ENCODE peak calls at places on chromosomes 6 and 20, in six cellular contexts. One of them, this sample, is unnamed.
A peak's percentile ranks its signal among the peaks of the same experiment; 100 is the strongest.

GRCh38 chr6:11171952-11172351 is 60.4 kb upstream of the ERVFRD-1 start:
- DNase-seq in ureter: no peak
- DNase-seq in neural crest cell: no peak
- DNase-seq in NCI-H510A treated with DMSO at 0.1 percent for 48 hours: no peak
- DNase-seq in SJSA1: no peak
- DNase-seq in HEK293T: no peak
- DNase-seq in this sample: no peak

GRCh38 chr20:1651268-1651667 is 6.3 kb downstream of the SIRPG start:
- DNase-seq in ureter: no peak
- DNase-seq in neural crest cell: no peak
- DNase-seq in NCI-H510A treated with DMSO at 0.1 percent for 48 hours: no peak
- DNase-seq in SJSA1: no peak
- DNase-seq in HEK293T: no peak
- DNase-seq in this sample: no peak

GRCh38 chr6:41785254-41785653 is 2.2 kb upstream of the TOMM6 start:
- DNase-seq in ureter: no peak
- DNase-seq in neural crest cell: no peak
- DNase-seq in NCI-H510A treated with DMSO at 0.1 percent for 48 hours: no peak
- DNase-seq in SJSA1: no peak
- DNase-seq in HEK293T: no peak
- DNase-seq in this sample: no peak

GRCh38 chr6:158506577-158506976 is 53.3 kb upstream of the TMEM181 start:
- DNase-seq in ureter: no peak
- DNase-seq in neural crest cell: peak; percentile 11
- DNase-seq in NCI-H510A treated with DMSO at 0.1 percent for 48 hours: no peak
- DNase-seq in SJSA1: peak; percentile 44
- DNase-seq in HEK293T: peak; percentile 82
- DNase-seq in this sample: peak; percentile 47

GRCh38 chr20:58228484-58229197 is at the start of gene ANKRD60:
- DNase-seq in ureter: no peak
- DNase-seq in neural crest cell: no peak
- DNase-seq in NCI-H510A treated with DMSO at 0.1 percent for 48 hours: no peak
- DNase-seq in SJSA1: no peak
- DNase-seq in HEK293T: no peak
- DNase-seq in this sample: no peak

GRCh38 chr20:63006611-63007471 is at the start of gene BHLHE23:
- DNase-seq in ureter: no peak
- DNase-seq in neural crest cell: no peak
- DNase-seq in NCI-H510A treated with DMSO at 0.1 percent for 48 hours: no peak
- DNase-seq in SJSA1: no peak
- DNase-seq in HEK293T: peak; percentile 58
- DNase-seq in this sample: no peak

GRCh38 chr20:40173877-40174276 is 515.2 kb downstream of the MAFB start:
- DNase-seq in ureter: no peak
- DNase-seq in neural crest cell: no peak
- DNase-seq in NCI-H510A treated with DMSO at 0.1 percent for 48 hours: no peak
- DNase-seq in SJSA1: no peak
- DNase-seq in HEK293T: no peak
- DNase-seq in this sample: no peak

GRCh38 chr6:18207438-18207837 is 52.2 kb downstream of the KDM1B start:
- DNase-seq in ureter: no peak
- DNase-seq in neural crest cell: no peak
- DNase-seq in NCI-H510A treated with DMSO at 0.1 percent for 48 hours: peak; percentile 64
- DNase-seq in SJSA1: no peak
- DNase-seq in HEK293T: no peak
- DNase-seq in this sample: no peak

GRCh38 chr6:22451960-22452359 is 117.4 kb upstream of the HDGFL1 start:
- DNase-seq in ureter: no peak
- DNase-seq in neural crest cell: no peak
- DNase-seq in NCI-H510A treated with DMSO at 0.1 percent for 48 hours: no peak
- DNase-seq in SJSA1: no peak
- DNase-seq in HEK293T: no peak
- DNase-seq in this sample: no peak

GRCh38 chr20:19964289-19965263 is 52.6 kb upstream of the NAA20 start:
- DNase-seq in ureter: peak; percentile 70
- DNase-seq in neural crest cell: no peak
- DNase-seq in NCI-H510A treated with DMSO at 0.1 percent for 48 hours: peak; percentile 36
- DNase-seq in SJSA1: peak; percentile 60
- DNase-seq in HEK293T: no peak
- DNase-seq in this sample: peak; percentile 81

GRCh38 chr6:105794263-105794662 is 291.9 kb upstream of the PRDM1 start:
- DNase-seq in ureter: peak; percentile 71
- DNase-seq in neural crest cell: no peak
- DNase-seq in NCI-H510A treated with DMSO at 0.1 percent for 48 hours: peak; percentile 39
- DNase-seq in SJSA1: no peak
- DNase-seq in HEK293T: peak; percentile 26
- DNase-seq in this sample: peak; percentile 35

GRCh38 chr6:142902636-142903053 is 42.3 kb downstream of the HIVEP2 start:
- DNase-seq in ureter: peak; percentile 54
- DNase-seq in neural crest cell: no peak
- DNase-seq in NCI-H510A treated with DMSO at 0.1 percent for 48 hours: peak; percentile 14
- DNase-seq in SJSA1: peak; percentile 93
- DNase-seq in HEK293T: no peak
- DNase-seq in this sample: no peak

GRCh38 chr6:116764961-116765841 is at the start of gene FAM162B:
- DNase-seq in ureter: peak; percentile 52
- DNase-seq in neural crest cell: peak; percentile 57
- DNase-seq in NCI-H510A treated with DMSO at 0.1 percent for 48 hours: no peak
- DNase-seq in SJSA1: no peak
- DNase-seq in HEK293T: no peak
- DNase-seq in this sample: peak; percentile 70

GRCh38 chr6:75386050-75386770 is 101.6 kb upstream of the TMEM30A start:
- DNase-seq in ureter: no peak
- DNase-seq in neural crest cell: no peak
- DNase-seq in NCI-H510A treated with DMSO at 0.1 percent for 48 hours: no peak
- DNase-seq in SJSA1: no peak
- DNase-seq in HEK293T: no peak
- DNase-seq in this sample: no peak

This sample was measured in HuH-7.5.